ENCODE peak calls at places on chromosome 19, in six cellular contexts. H is HCT116, Q is adrenal gland, V is iPS-NIHi11, M is WERI-Rb-1, S is NCI-H510A treated with DMSO at 0.1 percent for 48 hours. W is an unnamed sample.
A peak's percentile ranks its signal among the peaks of the same experiment; 100 is the strongest.

GRCh38 chr19:9295411-9295849 is 14.2 kb downstream of the ZNF699 start:
- DNase-seq in H (no peak), V (no peak), S (no peak), Q (no peak), M (no peak), W (no peak)

GRCh38 chr19:35048911-35049411 is 7.4 kb downstream of the HPN start:
- DNase-seq in M (no peak), H (no peak), S (no peak), V (no peak), Q (no peak), W (no peak)

GRCh38 chr19:44907613-44908012 is 2.0 kb downstream of the APOE start:
- DNase-seq in H (no peak), S (no peak), Q (no peak), V (no peak), M (no peak), W (no peak)

GRCh38 chr19:58399903-58400637 is 4.6 kb downstream of the RNF225 start:
- DNase-seq in Q (peak; percentile 69), M (no peak), V (no peak), S (no peak), H (no peak), W (no peak)

GRCh38 chr19:30647891-30648290 is 275.7 kb downstream of the ZNF536 start:
- DNase-seq in H (no peak), Q (no peak), V (no peak), S (no peak), M (no peak), W (no peak)

GRCh38 chr19:7342143-7342542 is 6.6 kb upstream of the ARHGEF18 start:
- DNase-seq in Q (peak; percentile 35), M (no peak), S (no peak), V (no peak), H (no peak), W (no peak)

GRCh38 chr19:2333027-2333806 is 4.7 kb downstream of the SPPL2B start:
- DNase-seq in Q (no peak), S (peak; percentile 36), M (peak; percentile 52), V (no peak), H (no peak), W (peak; percentile 49)

GRCh38 chr19:5561559-5561958 is 6.2 kb downstream of the TINCR start:
- DNase-seq in S (no peak), Q (no peak), M (no peak), H (no peak), V (no peak), W (no peak)

GRCh38 chr19:50258918-50259372 is 55.5 kb downstream of the MYH14 start:
- DNase-seq in V (peak; percentile 87), S (no peak), H (no peak), M (no peak), Q (no peak), W (no peak)

GRCh38 chr19:12833747-12834417 is 497 bp downstream of the RTBDN start:
- DNase-seq in S (peak; percentile 79), H (no peak), Q (no peak), V (peak; percentile 75), M (peak; percentile 84), W (peak; percentile 73)

GRCh38 chr19:35963514-35963913 is 27.3 kb downstream of the LRFN3 start:
- DNase-seq in M (no peak), H (no peak), V (peak; percentile 79), Q (no peak), S (no peak), W (peak; percentile 63)

GRCh38 chr19:8325454-8325853 is 4.2 kb downstream of the RPS28 start:
- DNase-seq in H (no peak), M (no peak), S (no peak), V (no peak), Q (no peak), W (no peak)

GRCh38 chr19:39196320-39196719 is 444 bp upstream of the NCCRP1 start:
- DNase-seq in M (no peak), V (no peak), H (no peak), S (no peak), Q (no peak), W (no peak)

GRCh38 chr19:49592486-49593232 is 1.7 kb downstream of the PRR12 start:
- DNase-seq in Q (no peak), V (no peak), H (no peak), M (no peak), S (no peak), W (peak; percentile 42)

GRCh38 chr19:50962245-50962644 is 7.1 kb downstream of the KLK6 start:
- DNase-seq in V (no peak), Q (no peak), M (no peak), S (no peak), H (no peak), W (no peak)

GRCh38 chr19:46787331-46788100 is 878 bp downstream of the SLC1A5 start:
- DNase-seq in M (peak; percentile 83), V (peak; percentile 64), S (peak; percentile 31), Q (no peak), H (no peak), W (peak; percentile 49)

GRCh38 chr19:52094526-52094925 is 1.0 kb downstream of the ZNF841 start:
- DNase-seq in S (no peak), H (no peak), M (no peak), Q (no peak), V (no peak), W (peak; percentile 21)